ENCODE peak calls at places on chromosomes 11 and 22, in six cellular contexts. P is adrenal gland, S is HFF-Myc, X is keratinocyte, Z is Karpas-422, V is right cardiac atrium. Y is an unnamed sample.

GRCh38 chr11:3126901-3127691 is 38.0 kb downstream of the OSBPL5 start:
- DNase-seq in S (no peak), V (peak; percentile 27), X (no peak), P (no peak), Z (no peak), Y (no peak)

GRCh38 chr22:46076651-46077339 is 73.5 kb upstream of the PPARA start:
- DNase-seq in V (peak; percentile 43), P (peak; percentile 70), X (no peak), S (no peak), Z (no peak), Y (no peak)

GRCh38 chr11:17714356-17714854 is 5.0 kb upstream of the MYOD1 start:
- DNase-seq in Z (no peak), S (no peak), X (no peak), V (no peak), P (no peak), Y (no peak)

GRCh38 chr11:889686-890475 is 20.7 kb downstream of the CHID1 start:
- DNase-seq in V (no peak), Z (no peak), P (no peak), X (no peak), S (no peak), Y (no peak)

GRCh38 chr11:79040348-79040747 is 400.5 kb downstream of the TENM4 start:
- DNase-seq in S (no peak), Z (no peak), V (no peak), P (no peak), X (no peak), Y (no peak)

GRCh38 chr22:37749831-37750595 is 53.2 kb downstream of the TRIOBP start:
- DNase-seq in Z (no peak), V (no peak), S (no peak), X (peak; percentile 96), P (peak; percentile 78), Y (no peak)

GRCh38 chr22:49159711-49160110 is 668.0 kb downstream of the BRD1 start:
- DNase-seq in Z (no peak), V (no peak), S (no peak), X (no peak), P (no peak), Y (no peak)

GRCh38 chr22:45051946-45052345 is 42.1 kb upstream of the PHF21B start:
- DNase-seq in S (no peak), Z (no peak), P (no peak), X (no peak), V (no peak), Y (no peak)

GRCh38 chr11:1224491-1225385 is 1.9 kb downstream of the MUC5B start:
- DNase-seq in Z (no peak), P (no peak), X (no peak), S (no peak), V (peak; percentile 12), Y (no peak)

GRCh38 chr22:28282346-28282745 is 363.3 kb upstream of the PITPNB start:
- DNase-seq in P (no peak), Z (no peak), X (no peak), V (no peak), S (no peak), Y (no peak)

GRCh38 chr11:127392575-127392974 is 392.0 kb upstream of the KIRREL3 start:
- DNase-seq in V (no peak), Z (no peak), P (no peak), X (no peak), S (no peak), Y (no peak)

GRCh38 chr11:22898036-22898435 is 37.8 kb upstream of the CCDC179 start:
- DNase-seq in S (no peak), V (no peak), Z (no peak), X (no peak), P (no peak), Y (no peak)

GRCh38 chr11:45169310-45170072 is 23.1 kb downstream of the PRDM11 start:
- DNase-seq in S (no peak), Z (no peak), V (no peak), P (no peak), X (no peak), Y (no peak)

GRCh38 chr22:24407278-24407665 is 20.1 kb upstream of the ADORA2A start:
- DNase-seq in P (peak; percentile 42), S (no peak), V (no peak), Z (no peak), X (no peak), Y (no peak)

GRCh38 chr11:128728767-128729587 is 35.1 kb downstream of the FLI1 start:
- DNase-seq in Z (peak; percentile 27), P (no peak), S (no peak), V (no peak), X (no peak), Y (no peak)

GRCh38 chr11:32939866-32940265 is 47.3 kb downstream of the QSER1 start:
- DNase-seq in S (no peak), Z (no peak), X (no peak), P (no peak), V (no peak), Y (no peak)

GRCh38 chr11:118434553-118435232 is 1.6 kb upstream of the KMT2A start:
- DNase-seq in S (no peak), Z (peak; percentile 64), P (peak; percentile 45), X (no peak), V (no peak), Y (no peak)

GRCh38 chr22:41517172-41518047 is 26.9 kb downstream of the POLR3H start:
- DNase-seq in S (no peak), V (peak; percentile 66), Z (no peak), X (no peak), P (peak; percentile 90), Y (peak; percentile 12)

GRCh38 chr11:72693271-72693968 is 19.2 kb upstream of the PDE2A start:
- DNase-seq in X (no peak), P (no peak), S (no peak), V (no peak), Z (no peak), Y (no peak)

GRCh38 chr22:44764974-44765373 is 12.6 kb downstream of the ARHGAP8 start:
- DNase-seq in P (no peak), V (no peak), S (no peak), X (no peak), Z (no peak), Y (no peak)

GRCh38 chr11:1863352-1864215 is 10.7 kb downstream of the LSP1 start:
- DNase-seq in P (peak; percentile 96), S (peak; percentile 44), V (peak; percentile 91), Z (no peak), X (no peak), Y (peak; percentile 54)

GRCh38 chr11:68610452-68611116 is 73.8 kb upstream of the GAL start:
- DNase-seq in X (no peak), V (no peak), P (no peak), Z (peak; percentile 44), S (no peak), Y (no peak)

GRCh38 chr11:118670063-118670462 is 9.4 kb downstream of the TREH start:
- DNase-seq in S (no peak), V (no peak), P (no peak), X (no peak), Z (no peak), Y (no peak)

GRCh38 chr11:108199446-108200321 is 22.8 kb downstream of the NPAT start:
- DNase-seq in V (no peak), Z (no peak), X (peak; percentile 70), P (no peak), S (no peak), Y (peak; percentile 47)

GRCh38 chr22:42154731-42155543 is 24.3 kb upstream of the CYP2D6 start:
- DNase-seq in P (no peak), S (no peak), X (no peak), V (no peak), Z (no peak), Y (no peak)

DNA sequence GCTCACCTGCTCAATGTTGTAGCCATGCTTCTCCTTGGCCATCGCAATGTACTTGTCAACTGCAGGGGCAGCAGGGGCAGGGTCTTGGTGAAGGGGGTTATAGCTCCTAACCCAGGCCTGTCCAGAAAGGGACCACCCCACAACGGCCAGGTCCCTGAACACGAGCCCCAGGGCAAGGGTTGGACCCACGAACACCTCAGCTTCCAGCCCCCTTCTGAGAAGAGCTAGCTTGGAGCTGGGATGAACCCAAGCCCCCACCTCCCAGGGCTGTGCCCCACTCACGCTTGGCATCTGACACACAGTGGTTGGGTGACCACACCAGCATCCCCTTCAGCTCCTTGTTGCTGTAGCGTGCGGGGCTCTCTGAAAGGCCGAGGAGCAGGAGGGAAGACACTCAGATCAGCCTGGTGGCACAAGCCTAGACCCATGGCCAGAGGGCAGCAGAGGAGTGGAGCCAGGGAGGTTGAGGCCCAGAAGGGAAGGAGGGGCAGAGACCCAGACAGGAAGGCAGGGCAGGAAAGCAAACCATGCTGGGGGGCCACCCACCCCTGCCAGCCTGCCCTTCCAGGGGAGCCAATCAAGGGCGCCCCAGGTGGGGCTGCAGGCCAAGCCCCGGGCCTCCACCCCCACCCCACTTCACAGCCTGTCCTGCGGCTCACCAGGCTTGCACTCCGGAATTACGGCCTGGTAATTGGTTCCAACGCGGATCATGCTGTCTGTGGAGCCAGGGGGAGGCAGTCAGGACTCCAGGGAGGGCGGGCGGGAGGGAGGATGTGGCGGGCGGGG is 1.9 kb downstream of the RCOR2 start:
- DNase-seq in S (no peak), Z (no peak), P (no peak), V (no peak), X (no peak), Y (no peak)
- H3K4me3 ChIP-seq in S (peak overlapping the region; percentile 76), Z (no peak overlapping the region), P (no peak overlapping the region), V (no peak overlapping the region), X (no peak overlapping the region), Y (no peak overlapping the region)

DNA sequence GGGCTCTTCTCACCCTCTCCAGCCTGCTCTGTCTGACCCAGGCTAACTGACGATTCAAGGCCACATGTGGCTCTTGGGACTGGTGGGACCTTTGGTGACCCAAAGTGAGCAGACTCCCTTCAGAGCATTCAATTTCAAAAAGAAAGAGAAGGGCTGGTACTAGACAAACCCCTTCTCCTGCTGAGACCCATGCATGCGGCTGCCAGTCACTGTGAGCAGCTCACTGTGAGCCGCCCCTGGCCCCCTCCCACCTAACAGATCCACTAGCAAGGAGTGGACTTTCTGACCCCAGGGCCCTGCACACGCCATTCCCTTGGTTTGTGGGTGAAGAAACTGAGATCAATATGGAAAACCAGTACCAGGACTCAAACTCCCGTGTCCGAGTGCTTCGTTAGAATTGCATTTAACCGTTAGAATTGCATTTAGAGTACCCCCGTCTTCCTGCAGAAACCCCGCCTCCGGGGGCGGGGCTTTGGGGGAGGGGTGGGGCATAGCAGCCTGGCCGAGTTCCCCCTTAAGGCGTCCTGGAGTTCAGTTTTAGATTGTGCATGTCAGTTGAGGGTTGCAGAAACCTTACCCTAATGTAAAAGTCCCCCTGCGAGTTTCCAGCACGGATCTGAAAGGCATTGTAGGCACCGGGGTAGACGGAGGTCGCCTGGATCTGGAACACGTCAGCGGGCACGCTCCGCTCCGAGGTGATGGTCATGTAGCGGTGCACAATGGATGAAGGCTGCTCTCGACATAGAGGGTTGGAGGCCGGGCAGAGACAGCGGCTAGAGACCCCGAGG is 5.1 kb downstream of the EFEMP2 start:
- DNase-seq in V (peak; percentile 28), Z (peak; percentile 78), S (no peak), P (no peak), X (no peak), Y (no peak)
- H3K4me3 ChIP-seq in V (no peak overlapping the region), Z (no peak overlapping the region), S (no peak overlapping the region), P (no peak overlapping the region), X (no peak overlapping the region), Y (no peak overlapping the region)

GRCh38 chr22:20510811-20511577 is 3.6 kb downstream of the MED15 start:
- DNase-seq in Z (no peak), X (no peak), S (no peak), P (no peak), V (no peak), Y (no peak)
- H3K4me3 ChIP-seq in Z (no peak overlapping the region), X (no peak overlapping the region), S (no peak overlapping the region), P (no peak overlapping the region), V (no peak overlapping the region), Y (no peak overlapping the region)

DNA sequence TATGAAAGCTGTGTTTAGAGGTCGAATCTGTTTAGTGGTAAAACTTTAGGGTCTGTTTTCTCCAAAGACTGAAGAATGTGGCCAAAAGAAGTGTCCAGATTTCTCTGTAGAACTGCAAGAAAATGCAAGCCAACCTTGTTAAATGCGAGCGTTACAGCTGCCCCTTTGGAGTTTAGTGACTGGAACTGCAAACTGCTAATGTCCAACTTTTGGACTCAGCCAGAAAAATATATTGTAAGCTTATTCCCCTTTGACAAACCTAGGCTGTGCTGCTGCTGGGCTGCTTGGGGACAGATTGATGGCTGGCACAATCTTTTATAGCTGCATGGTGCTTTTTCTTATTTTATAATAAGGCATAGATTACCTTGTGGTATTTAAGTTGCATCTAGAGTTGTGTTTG is 3.9 kb downstream of the TEAD1 start:
- DNase-seq in Z (no peak), V (no peak), S (no peak), P (no peak), X (no peak), Y (no peak)
- H3K4me3 ChIP-seq in Z (no peak overlapping the region), V (peak overlapping the region; percentile 40), S (peak overlapping the region; percentile 83), P (no peak overlapping the region), X (peak overlapping the region; percentile 97), Y (no peak overlapping the region)

Y was measured in kidney epithelial cell.